ENCODE peak calls at places on chromosomes 3 and 15, in four cellular contexts. U, K, W and O are unnamed samples.

GRCh38 chr3:190739726-190740230 is 122.7 kb downstream of the GMNC start:
- DNase-seq in U (no peak), K (no peak), W (no peak), O (no peak)

GRCh38 chr3:56119575-56120349 is 348.5 kb downstream of the ERC2 start:
- DNase-seq in U (no peak), K (no peak), W (peak), O (no peak)

GRCh38 chr3:76383781-76384180 is 598.4 kb upstream of the ZNF717 start:
- DNase-seq in U (no peak), K (no peak), W (no peak), O (no peak)

GRCh38 chr3:178810173-178810572 is 261.4 kb downstream of the ZMAT3 start:
- DNase-seq in U (no peak), K (no peak), W (no peak), O (no peak)

GRCh38 chr3:33919312-33919711 is 120.9 kb downstream of the PDCD6IP start:
- DNase-seq in U (no peak), K (no peak), W (no peak), O (no peak)

GRCh38 chr3:60202052-60202753 is 1049.0 kb downstream of the FHIT start:
- DNase-seq in U (no peak), K (no peak), W (no peak), O (no peak)

GRCh38 chr3:31166249-31166885 is 271.9 kb upstream of the GADL1 start:
- DNase-seq in U (no peak), K (peak), W (peak), O (no peak)

GRCh38 chr15:101028772-101029438 is 109.7 kb downstream of the LRRK1 start:
- DNase-seq in U (no peak), K (peak), W (no peak), O (no peak)

GRCh38 chr3:172315401-172316091 is 132.7 kb downstream of the GHSR start:
- DNase-seq in U (no peak), K (peak), W (peak), O (no peak)

GRCh38 chr15:59292393-59292792 is 80.3 kb downstream of the MYO1E start:
- DNase-seq in U (no peak), K (no peak), W (peak), O (no peak)

GRCh38 chr15:64525828-64526530 is 65.6 kb downstream of the ZNF609 start:
- DNase-seq in U (no peak), K (no peak), W (no peak), O (no peak)

GRCh38 chr3:177371903-177372302 is 174.6 kb upstream of the TBL1XR1 start:
- DNase-seq in U (no peak), K (no peak), W (no peak), O (no peak)

GRCh38 chr15:40543631-40544294 is 21.1 kb downstream of the CCDC32 start:
- DNase-seq in U (no peak), K (no peak), W (no peak), O (peak)
- H3K4me3 ChIP-seq in U (no peak), K (no peak), W (no peak), O (no peak)

GRCh38 chr15:92617197-92618037 is 38.2 kb downstream of the FAM174B start:
- DNase-seq in U (no peak), K (peak), W (no peak), O (no peak)
- H3K4me3 ChIP-seq in U (no peak), K (no peak), W (no peak), O (no peak)

GRCh38 chr15:31306036-31306425 is 20.6 kb upstream of the KLF13 start:
- DNase-seq in U (no peak), K (no peak), W (no peak), O (no peak)

GRCh38 chr15:31308185-31308639 is 18.4 kb upstream of the KLF13 start:
- DNase-seq in U (no peak), K (no peak), W (no peak), O (peak)

GRCh38 chr15:31307270-31308184 is 19.1 kb upstream of the KLF13 start:
- DNase-seq in U (no peak), K (no peak), W (no peak), O (no peak)

GRCh38 chr15:31305375-31305774 is 21.3 kb upstream of the KLF13 start:
- DNase-seq in U (no peak), K (no peak), W (no peak), O (no peak)

DNA sequence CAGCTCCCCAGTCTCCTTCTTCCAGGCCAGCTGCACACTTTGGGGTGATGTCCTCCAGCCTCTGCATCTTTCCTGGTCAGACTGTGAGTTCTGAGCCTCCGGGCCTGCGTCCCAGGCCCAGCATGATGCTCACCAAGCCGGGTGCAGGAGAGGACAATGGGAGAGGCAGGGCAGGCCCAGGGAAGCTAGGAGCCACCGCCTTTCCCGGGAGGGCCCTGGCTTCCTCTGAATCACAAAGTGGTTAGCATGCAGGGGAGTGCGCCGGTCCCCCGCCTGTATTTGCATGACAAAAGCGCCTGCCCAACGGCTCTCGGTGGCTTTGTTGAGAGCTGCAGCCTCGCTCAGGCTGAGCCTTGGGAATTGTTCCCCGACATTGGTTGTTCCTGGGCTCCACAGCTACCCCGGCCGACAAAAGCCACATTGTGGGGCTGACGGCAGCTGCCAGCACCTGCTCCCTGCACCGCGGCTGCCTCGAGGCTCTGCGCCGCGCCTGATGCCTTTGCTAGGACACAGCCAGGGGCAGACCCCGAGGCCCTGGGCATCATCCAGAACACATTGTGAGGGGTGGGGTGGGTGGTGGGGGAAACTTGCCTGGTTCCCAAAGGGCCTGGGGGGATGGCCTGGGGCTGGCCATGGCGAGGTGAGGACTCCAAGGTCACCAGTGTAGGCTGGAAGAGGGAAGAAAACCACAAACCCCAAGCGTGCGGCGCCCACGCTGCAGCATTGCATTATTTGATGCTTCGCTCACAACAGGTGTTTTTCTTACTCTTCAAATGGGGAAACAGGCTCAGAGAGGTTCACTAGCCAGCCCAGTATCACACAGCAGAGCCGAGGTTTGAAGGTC is 20.0 kb upstream of the KLF13 start:
- DNase-seq in U (no peak), K (no peak), W (no peak), O (peak)
- H3K4me3 ChIP-seq in U (no peak), K (no peak), W (no peak), O (no peak)

DNA sequence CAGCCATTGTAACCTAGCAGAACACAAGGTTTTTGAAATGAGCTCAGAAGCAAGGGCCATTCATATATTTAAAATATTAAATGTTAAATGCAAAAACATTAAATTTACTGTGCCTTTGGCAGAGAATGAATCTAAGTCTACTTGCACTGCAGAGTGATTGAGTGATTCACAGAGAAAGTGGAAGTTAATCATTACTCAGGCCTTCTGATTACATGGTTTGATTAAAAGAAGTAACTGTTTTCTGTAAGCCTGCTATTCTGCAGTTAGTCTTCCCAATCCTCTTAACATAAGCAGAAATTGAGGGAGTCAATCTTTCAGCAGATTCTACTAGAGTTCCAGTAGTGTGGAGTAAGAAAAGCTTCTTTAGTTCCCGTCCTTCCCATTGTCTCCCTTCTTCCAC is 1.5 kb downstream of the NLGN1 start:
- DNase-seq in U (no peak), K (no peak), W (no peak), O (no peak)
- H3K4me3 ChIP-seq in U (no peak), K (no peak), W (peak), O (no peak)